ENCODE peak calls at places on chromosomes 16 and 17, in ten cellular contexts. J, Q, K, C, Y, E, N, U, X and T are unnamed samples.

GRCh38 chr17:15351925-15352324 is 10.5 kb upstream of the TEKT3 start:
- DNase-seq in N (no peak), Q (peak), X (no peak), Y (no peak), J (no peak), K (no peak), E (no peak), C (no peak), U (no peak), T (no peak)

GRCh38 chr17:74201250-74201649 is 2.2 kb upstream of the RPL38 start:
- DNase-seq in U (no peak), N (no peak), X (no peak), K (no peak), Y (no peak), Q (peak), C (no peak), E (no peak), J (no peak), T (no peak)

GRCh38 chr16:58280146-58280845 is 14.5 kb downstream of the PRSS54 start:
- DNase-seq in C (no peak), E (no peak), U (no peak), N (no peak), J (no peak), X (no peak), Q (no peak), Y (no peak), K (no peak), T (no peak)

GRCh38 chr17:76540381-76541300 is 797 bp downstream of the PRCD start:
- DNase-seq in E (peak), Q (peak), N (peak), U (peak), X (peak), C (no peak), J (no peak), K (peak), Y (no peak), T (no peak)

GRCh38 chr17:79647456-79647915 is 36.6 kb upstream of the RBFOX3 start:
- DNase-seq in Y (no peak), U (no peak), N (no peak), Q (no peak), E (peak), C (no peak), X (peak), J (no peak), K (no peak), T (peak)

GRCh38 chr16:27407158-27407557 is 5.2 kb downstream of the IL21R start:
- DNase-seq in U (no peak), C (no peak), Q (no peak), Y (no peak), K (no peak), N (no peak), X (no peak), J (no peak), E (no peak), T (no peak)

GRCh38 chr17:948284-948852 is 31.2 kb downstream of the NXN start:
- DNase-seq in X (no peak), N (no peak), J (no peak), Y (no peak), E (no peak), U (no peak), C (no peak), Q (peak), K (no peak), T (no peak)

GRCh38 chr16:82096641-82097040 is 61.6 kb downstream of the HSD17B2 start:
- DNase-seq in N (no peak), X (no peak), J (no peak), Y (no peak), E (no peak), U (no peak), Q (no peak), C (no peak), K (no peak), T (no peak)

GRCh38 chr16:79601092-79601977 is 798 bp upstream of the MAF start:
- DNase-seq in X (no peak), K (no peak), J (peak), Y (no peak), U (peak), N (peak), C (peak), E (peak), Q (no peak), T (peak)

GRCh38 chr17:12964162-12964561 is 53.7 kb downstream of the ELAC2 start:
- DNase-seq in E (no peak), Q (no peak), U (no peak), J (no peak), X (no peak), C (no peak), N (no peak), Y (no peak), K (no peak), T (no peak)

GRCh38 chr16:19210175-19210924 is 42.3 kb downstream of the SYT17 start:
- DNase-seq in J (no peak), N (no peak), X (no peak), K (no peak), C (no peak), Q (peak), U (no peak), Y (no peak), E (peak), T (no peak)

GRCh38 chr16:28903344-28904042 is 21.5 kb downstream of the RABEP2 start:
- DNase-seq in K (no peak), Y (no peak), N (no peak), E (no peak), Q (no peak), C (no peak), U (no peak), J (no peak), X (no peak), T (no peak)

GRCh38 chr16:50252874-50253510 is 13.4 kb upstream of the ADCY7 start:
- DNase-seq in Q (no peak), C (no peak), Y (no peak), X (no peak), E (no peak), U (no peak), J (no peak), N (no peak), K (no peak), T (peak)

GRCh38 chr17:20121359-20122235 is 112.4 kb downstream of the SPECC1 start:
- DNase-seq in Q (peak), C (peak), X (peak), Y (peak), E (peak), U (peak), K (peak), N (peak), J (peak), T (no peak)